ENCODE peak calls at places on chromosome 11, in eight cellular contexts. D is mucosa of gallbladder, T is fibroblast of the conjunctiva, M is Peyer's patch, H is body of pancreas, Q is ecto neural progenitor cell, S is left ventricle myocardium inferior, X is Calu3. I is an unnamed sample.

GRCh38 chr11:47433157-47433556 is 6.9 kb upstream of the PSMC3 start:
- DNase-seq in X (no peak), Q (no peak), M (no peak), D (no peak), S (no peak), T (no peak), H (no peak), I (no peak)

GRCh38 chr11:70677232-70677916 is 279.0 kb downstream of the CTTN start:
- DNase-seq in H (no peak), T (no peak), Q (no peak), M (no peak), D (no peak), X (no peak), S (no peak), I (no peak)

GRCh38 chr11:111555255-111555654 is 14.7 kb downstream of the LAYN start:
- DNase-seq in S (no peak), M (no peak), D (no peak), Q (no peak), T (no peak), X (no peak), H (no peak), I (no peak)

GRCh38 chr11:110311783-110312578 is 15.6 kb upstream of the RDX start:
- DNase-seq in Q (no peak), H (no peak), M (no peak), T (no peak), D (no peak), X (no peak), S (no peak), I (no peak)

GRCh38 chr11:33262016-33262638 is 4.9 kb downstream of the HIPK3 start:
- DNase-seq in X (no peak), S (no peak), Q (no peak), M (no peak), T (no peak), D (no peak), H (no peak), I (no peak)

GRCh38 chr11:124069429-124070401 is 28.6 kb upstream of the OR10G7 start:
- DNase-seq in D (no peak), T (peak; percentile 28), S (no peak), M (peak; percentile 75), H (peak; percentile 46), Q (peak; percentile 79), X (peak; percentile 47), I (no peak)

GRCh38 chr11:32391479-32391878 is 43.9 kb downstream of the WT1 start:
- DNase-seq in T (no peak), S (no peak), X (no peak), D (no peak), H (no peak), Q (no peak), M (no peak), I (no peak)

GRCh38 chr11:7353100-7353499 is 101.4 kb downstream of the SYT9 start:
- DNase-seq in D (no peak), Q (no peak), X (peak; percentile 49), S (no peak), H (no peak), T (peak; percentile 4), M (no peak), I (no peak)

GRCh38 chr11:37712246-37712645 is 1114.2 kb upstream of the RAG2 start:
- DNase-seq in Q (no peak), D (no peak), T (no peak), M (no peak), H (no peak), X (no peak), S (no peak), I (no peak)

GRCh38 chr11:1025410-1026162 is 10.9 kb downstream of the MUC6 start:
- DNase-seq in D (no peak), T (no peak), M (no peak), Q (no peak), H (no peak), X (no peak), S (no peak), I (no peak)

GRCh38 chr11:83945953-83946352 is 659.8 kb upstream of the CCDC90B start:
- DNase-seq in D (no peak), H (no peak), S (no peak), X (no peak), Q (no peak), M (no peak), T (no peak), I (no peak)

GRCh38 chr11:13486926-13487660 is 8.7 kb downstream of the PTH start:
- DNase-seq in T (no peak), M (peak; percentile 77), S (peak; percentile 63), H (peak; percentile 70), X (peak; percentile 84), D (peak; percentile 30), Q (peak; percentile 81), I (no peak)

GRCh38 chr11:68002575-68002942 is 1.3 kb downstream of the UNC93B1 start:
- DNase-seq in H (no peak), X (no peak), T (no peak), D (no peak), Q (no peak), S (no peak), M (no peak), I (no peak)

GRCh38 chr11:17721242-17721999 is 2.0 kb downstream of the MYOD1 start:
- DNase-seq in H (no peak), X (no peak), Q (no peak), S (no peak), T (no peak), D (no peak), M (no peak), I (no peak)

GRCh38 chr11:84794663-84795443 is 832.3 kb downstream of the DLG2 start:
- DNase-seq in S (no peak), Q (no peak), M (no peak), H (no peak), T (no peak), X (no peak), D (no peak), I (no peak)

GRCh38 chr11:84857746-84858145 is 769.4 kb downstream of the DLG2 start:
- DNase-seq in H (no peak), M (no peak), D (no peak), Q (no peak), T (no peak), S (no peak), X (no peak), I (no peak)

GRCh38 chr11:100586346-100587101 is 100.6 kb upstream of the ARHGAP42 start:
- DNase-seq in T (no peak), Q (no peak), S (no peak), M (no peak), D (no peak), X (no peak), H (no peak), I (no peak)

GRCh38 chr11:1482581-1483444 is 3.8 kb downstream of the MOB2 start:
- DNase-seq in S (peak; percentile 15), D (no peak), M (no peak), T (no peak), Q (no peak), X (no peak), H (peak; percentile 11), I (no peak)

GRCh38 chr11:8082391-8083087 is 1.5 kb downstream of the TUB start:
- DNase-seq in M (no peak), T (no peak), Q (peak; percentile 82), S (no peak), H (no peak), X (no peak), D (peak; percentile 49), I (no peak)

GRCh38 chr11:45332486-45332934 is 46.4 kb upstream of the SYT13 start:
- DNase-seq in S (no peak), D (no peak), Q (no peak), H (peak; percentile 40), X (peak; percentile 36), M (peak; percentile 64), T (peak; percentile 22), I (peak; percentile 75)

GRCh38 chr11:46427364-46427763 is 35.8 kb upstream of the CHRM4 start:
- DNase-seq in D (no peak), X (no peak), S (no peak), Q (no peak), H (no peak), M (no peak), T (no peak), I (no peak)

GRCh38 chr11:19995131-19995530 is 165.1 kb downstream of the DBX1 start:
- DNase-seq in H (peak; percentile 60), X (peak; percentile 35), Q (no peak), S (no peak), M (peak; percentile 60), T (peak; percentile 65), D (no peak), I (no peak)

GRCh38 chr11:67572747-67573419 is 10.7 kb upstream of the GSTP1 start:
- DNase-seq in D (peak; percentile 63), H (peak; percentile 85), X (peak; percentile 71), S (no peak), Q (peak; percentile 54), T (peak; percentile 35), M (peak; percentile 86), I (no peak)

GRCh38 chr11:130096823-130097222 is 27.1 kb downstream of the APLP2 start:
- DNase-seq in X (no peak), H (no peak), Q (no peak), T (no peak), S (no peak), M (no peak), D (no peak), I (no peak)

GRCh38 chr11:2424811-2425495 is 19.4 kb downstream of the TRPM5 start:
- DNase-seq in Q (no peak), D (no peak), S (no peak), T (no peak), X (no peak), M (no peak), H (no peak), I (no peak)

GRCh38 chr11:4606231-4607015 is 1.6 kb downstream of the TRIM68 start:
- DNase-seq in T (peak; percentile 9), D (no peak), S (no peak), Q (no peak), H (no peak), M (no peak), X (no peak), I (no peak)

GRCh38 chr11:92750794-92751193 is 218.7 kb upstream of the MTNR1B start:
- DNase-seq in S (no peak), Q (no peak), D (no peak), T (no peak), H (no peak), M (no peak), X (no peak), I (no peak)

GRCh38 chr11:14974021-14974698 is 2.0 kb upstream of the CALCA start:
- DNase-seq in T (no peak), D (no peak), S (no peak), M (no peak), H (no peak), Q (peak; percentile 67), X (no peak), I (no peak)

GRCh38 chr11:42827845-42828244 is 484.0 kb upstream of the API5 start:
- DNase-seq in S (no peak), M (no peak), H (no peak), X (no peak), Q (no peak), T (no peak), D (no peak), I (no peak)

GRCh38 chr11:82927264-82927880 is 25.8 kb downstream of the DDIAS start:
- DNase-seq in S (no peak), D (peak; percentile 39), M (peak; percentile 60), X (peak; percentile 16), H (peak; percentile 25), Q (no peak), T (peak; percentile 38), I (no peak)

GRCh38 chr11:61028135-61028729 is 56.8 kb downstream of the CD6 start:
- DNase-seq in T (no peak), S (no peak), X (peak; percentile 48), M (peak; percentile 81), Q (no peak), H (no peak), D (no peak), I (no peak)

GRCh38 chr11:33375688-33376311 is 118.6 kb downstream of the HIPK3 start:
- DNase-seq in S (no peak), H (no peak), X (peak; percentile 34), M (no peak), D (no peak), Q (peak; percentile 63), T (no peak), I (peak; percentile 85)

GRCh38 chr11:110091995-110092576 is 1.1 kb upstream of the ZC3H12C start:
- DNase-seq in H (no peak), T (no peak), M (no peak), Q (no peak), S (no peak), X (no peak), D (no peak), I (no peak)

GRCh38 chr11:117772360-117772759 is 24.7 kb downstream of the DSCAML1 start:
- DNase-seq in X (no peak), S (no peak), D (no peak), H (no peak), T (no peak), Q (no peak), M (no peak), I (no peak)

I was measured in osteocyte.